ENCODE peak calls at places on chromosome 17, in seven cellular contexts. W is endothelial cell of umbilical vein, D is WTC11, K is A549, Z is GM12878, C is SK-N-SH, Y is HCT116. L is an unnamed sample.

GRCh38 chr17:20954794-20955193 is 88.0 kb downstream of the USP22 start:
- DNase-seq in Y (no peak), C (no peak), W (no peak), K (no peak), D (no peak), Z (no peak), L (no peak)

GRCh38 chr17:19596869-19597268 is 51.7 kb upstream of the ALDH3A2 start:
- DNase-seq in C (no peak), W (no peak), K (no peak), Z (no peak), Y (no peak), D (no peak), L (no peak)

GRCh38 chr17:27396941-27397340 is 59.3 kb upstream of the KSR1 start:
- DNase-seq in K (no peak), D (no peak), Z (no peak), W (no peak), C (no peak), Y (no peak), L (no peak)

GRCh38 chr17:41500131-41500911 is 5.1 kb downstream of the KRT13 start:
- DNase-seq in C (no peak), W (peak), D (no peak), K (peak), Z (no peak), Y (peak), L (peak)

GRCh38 chr17:29078183-29079045 is 35.5 kb downstream of the PIPOX start:
- DNase-seq in Z (no peak), C (no peak), W (peak), Y (peak), D (no peak), K (no peak), L (no peak)

GRCh38 chr17:41651625-41652460 is 27.5 kb upstream of the KRT17 start:
- DNase-seq in Y (no peak), W (no peak), Z (no peak), C (peak), K (no peak), D (no peak), L (no peak)

GRCh38 chr17:13244511-13244910 is 226.7 kb upstream of the ELAC2 start:
- DNase-seq in W (no peak), K (no peak), Y (no peak), D (no peak), C (no peak), Z (no peak), L (no peak)

GRCh38 chr17:27975146-27976011 is 67.1 kb upstream of the NLK start:
- DNase-seq in Z (no peak), K (no peak), C (no peak), W (peak), Y (no peak), D (no peak), L (no peak)

GRCh38 chr17:70767102-70767701 is 597.9 kb downstream of the KCNJ2 start:
- DNase-seq in Z (no peak), D (no peak), K (peak), C (peak), W (no peak), Y (peak), L (peak)

GRCh38 chr17:21174719-21175118 is 39.2 kb downstream of the TMEM11 start:
- DNase-seq in C (peak), K (no peak), W (peak), Z (no peak), Y (no peak), D (no peak), L (no peak)

GRCh38 chr17:50423553-50424159 is 2.4 kb upstream of the ACSF2 start:
- DNase-seq in D (no peak), K (no peak), Y (peak), Z (no peak), W (peak), C (no peak), L (peak)

GRCh38 chr17:5097101-5097834 is 14.4 kb downstream of the ZNF232 start:
- DNase-seq in W (no peak), D (peak), K (no peak), Z (no peak), C (peak), Y (no peak), L (no peak)

GRCh38 chr17:76512366-76513305 is 11.4 kb upstream of the RHBDF2 start:
- DNase-seq in D (no peak), C (no peak), K (no peak), W (no peak), Y (no peak), Z (no peak), L (no peak)

GRCh38 chr17:3827124-3827773 is 18.8 kb downstream of the NCBP3 start:
- DNase-seq in C (peak), W (peak), Y (peak), K (peak), Z (no peak), D (peak), L (peak)

GRCh38 chr17:82878545-82878944 is 38.7 kb upstream of the ZNF750 start:
- DNase-seq in D (no peak), Y (no peak), W (no peak), Z (no peak), K (no peak), C (no peak), L (peak)

GRCh38 chr17:83105512-83105911 is 26.1 kb downstream of the METRNL start:
- DNase-seq in K (no peak), Z (no peak), D (no peak), C (no peak), Y (no peak), W (no peak), L (no peak)

GRCh38 chr17:71071837-71072236 is 902.5 kb downstream of the KCNJ2 start:
- DNase-seq in Y (peak), K (peak), Z (no peak), C (peak), D (no peak), W (no peak), L (peak)

GRCh38 chr17:77425791-77426641 is 285.2 kb downstream of the SEC14L1 start:
- DNase-seq in Z (no peak), C (peak), Y (no peak), K (peak), D (no peak), W (no peak), L (peak)

GRCh38 chr17:269616-270514 is 82.7 kb downstream of the RPH3AL start:
- DNase-seq in Z (no peak), K (no peak), W (no peak), Y (no peak), D (no peak), C (no peak), L (peak)

GRCh38 chr17:40953876-40954275 is 12.9 kb downstream of the KRT39 start:
- DNase-seq in W (no peak), Z (no peak), C (no peak), K (no peak), Y (peak), D (no peak), L (no peak)

GRCh38 chr17:74455025-74455585 is 11.3 kb upstream of the CD300A start:
- DNase-seq in C (no peak), Z (no peak), W (no peak), K (no peak), Y (no peak), D (no peak), L (no peak)

GRCh38 chr17:9802294-9802693 is 10.9 kb upstream of the DHRS7C start:
- DNase-seq in W (no peak), D (peak), C (no peak), Z (no peak), K (peak), Y (peak), L (no peak)

GRCh38 chr17:73030501-73030911 is 62.0 kb downstream of the SLC39A11 start:
- DNase-seq in Y (no peak), D (no peak), Z (no peak), K (no peak), W (no peak), C (no peak), L (no peak)

GRCh38 chr17:9926150-9926804 is 21.2 kb upstream of the RCVRN start:
- DNase-seq in W (no peak), Z (no peak), D (no peak), Y (no peak), K (no peak), C (no peak), L (no peak)

DNA sequence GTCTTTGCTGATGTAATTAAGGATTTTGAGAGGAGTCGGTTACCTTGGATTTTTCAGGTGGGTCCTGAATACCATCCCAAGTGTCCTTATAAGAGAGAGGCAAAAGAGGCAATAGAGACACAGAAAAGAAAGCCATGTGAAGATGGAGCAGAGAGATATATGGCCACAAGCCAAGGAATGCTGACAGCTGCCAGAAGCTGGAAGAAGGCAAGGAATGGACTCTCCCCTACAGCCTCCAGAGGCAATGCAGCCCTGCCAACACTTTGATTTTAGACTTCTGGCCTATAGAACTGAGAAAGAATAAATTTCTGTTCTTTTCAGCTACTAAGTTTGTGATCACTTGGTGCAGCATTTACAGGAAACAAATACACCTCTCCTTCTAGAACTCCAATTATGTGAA is 8.2 kb upstream of the RNFT1 start:
- DNase-seq in C (no peak), Z (no peak), Y (no peak), K (no peak), W (no peak), D (no peak), L (no peak)
- TF ChIP-seq MAX in C (no peak), Z (no peak), Y (no peak), K (no peak), W (no peak), D (no peak), L (no peak)

DNA sequence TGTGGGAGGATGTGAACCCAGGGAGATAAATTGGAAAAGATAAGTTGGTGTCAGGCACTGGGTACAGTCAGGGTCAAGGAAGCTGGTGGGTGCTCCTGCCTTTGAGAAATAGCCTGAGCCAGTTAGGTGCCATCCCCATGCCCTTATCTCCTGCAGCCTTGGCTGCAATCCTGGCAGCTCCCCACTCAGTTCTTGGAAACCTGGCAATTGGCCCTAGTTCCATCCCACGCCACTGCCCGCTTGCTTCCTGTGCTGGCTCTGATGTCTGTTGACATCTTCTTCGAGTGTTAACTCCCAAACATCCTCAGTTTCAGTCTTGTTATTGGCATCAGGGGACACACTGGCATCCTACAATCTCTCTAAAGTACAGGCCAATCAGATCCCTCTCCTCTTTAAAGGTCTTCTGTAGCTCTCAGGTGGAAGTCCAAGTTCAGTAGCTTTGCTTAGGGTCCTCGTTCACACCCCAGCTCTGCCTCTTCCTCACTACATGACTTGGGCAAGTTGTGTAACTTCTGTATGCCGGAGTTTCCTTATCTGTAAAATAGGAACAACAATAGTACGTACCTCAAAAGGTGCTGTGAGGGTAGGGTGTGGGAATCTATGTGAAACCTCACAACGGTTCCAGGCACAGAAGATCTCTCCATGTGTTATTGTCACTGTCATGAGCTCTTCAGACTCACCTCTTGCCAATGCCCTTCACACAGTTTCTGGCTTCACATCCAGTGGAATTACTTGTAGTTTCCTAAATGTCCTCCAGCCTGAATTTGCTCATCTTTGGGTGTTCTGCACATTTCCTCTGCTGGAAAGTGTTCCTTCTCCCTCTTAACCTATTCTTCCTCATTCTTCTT is 13.5 kb upstream of the PRKAR1A start:
- DNase-seq in W (peak), Y (no peak), Z (no peak), K (no peak), C (peak), D (no peak), L (peak)
- TF ChIP-seq MAX in W (no peak), Y (no peak), Z (no peak), K (no peak), C (no peak), D (no peak), L (no peak)

DNA sequence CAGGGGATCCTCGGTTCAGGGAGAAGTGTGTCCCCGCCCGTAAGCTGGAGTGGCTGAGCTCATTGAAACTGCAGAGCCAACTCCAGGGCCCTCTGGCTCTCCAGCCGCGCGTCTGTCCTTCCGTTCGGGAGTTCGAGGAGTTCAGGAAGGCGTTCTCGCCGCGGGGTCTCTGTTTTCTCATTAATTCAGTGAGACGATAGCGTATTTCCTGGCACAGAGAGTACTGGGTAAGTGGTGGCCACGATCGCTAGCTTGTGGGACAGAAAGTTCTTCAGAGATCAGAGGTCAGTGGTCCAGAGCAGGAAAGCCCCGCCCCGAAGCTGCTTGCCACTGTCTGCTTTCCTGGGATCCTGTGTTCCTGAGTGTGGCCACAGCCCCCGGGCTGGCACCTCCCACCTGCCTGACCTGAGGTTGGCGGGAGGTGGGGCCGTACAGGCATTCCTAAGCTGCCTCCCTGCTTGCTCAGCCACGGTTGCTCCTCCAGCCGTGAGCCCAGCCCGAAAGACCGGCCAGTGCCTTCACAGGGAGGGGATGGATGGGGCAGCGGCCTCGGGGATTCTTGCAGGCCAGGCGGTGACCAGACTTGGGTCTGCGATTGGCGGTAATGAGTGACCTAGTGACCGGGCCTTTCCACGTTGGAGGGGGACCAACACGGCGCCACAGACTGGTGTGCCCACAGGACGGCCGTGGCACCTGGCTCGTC is 8.9 kb downstream of the BAIAP2 start:
- DNase-seq in Z (no peak), Y (peak), C (peak), D (peak), K (peak), W (peak), L (no peak)
- TF ChIP-seq MAX in Z (no peak), Y (no peak), C (no peak), D (no peak), K (no peak), W (no peak), L (no peak)

DNA sequence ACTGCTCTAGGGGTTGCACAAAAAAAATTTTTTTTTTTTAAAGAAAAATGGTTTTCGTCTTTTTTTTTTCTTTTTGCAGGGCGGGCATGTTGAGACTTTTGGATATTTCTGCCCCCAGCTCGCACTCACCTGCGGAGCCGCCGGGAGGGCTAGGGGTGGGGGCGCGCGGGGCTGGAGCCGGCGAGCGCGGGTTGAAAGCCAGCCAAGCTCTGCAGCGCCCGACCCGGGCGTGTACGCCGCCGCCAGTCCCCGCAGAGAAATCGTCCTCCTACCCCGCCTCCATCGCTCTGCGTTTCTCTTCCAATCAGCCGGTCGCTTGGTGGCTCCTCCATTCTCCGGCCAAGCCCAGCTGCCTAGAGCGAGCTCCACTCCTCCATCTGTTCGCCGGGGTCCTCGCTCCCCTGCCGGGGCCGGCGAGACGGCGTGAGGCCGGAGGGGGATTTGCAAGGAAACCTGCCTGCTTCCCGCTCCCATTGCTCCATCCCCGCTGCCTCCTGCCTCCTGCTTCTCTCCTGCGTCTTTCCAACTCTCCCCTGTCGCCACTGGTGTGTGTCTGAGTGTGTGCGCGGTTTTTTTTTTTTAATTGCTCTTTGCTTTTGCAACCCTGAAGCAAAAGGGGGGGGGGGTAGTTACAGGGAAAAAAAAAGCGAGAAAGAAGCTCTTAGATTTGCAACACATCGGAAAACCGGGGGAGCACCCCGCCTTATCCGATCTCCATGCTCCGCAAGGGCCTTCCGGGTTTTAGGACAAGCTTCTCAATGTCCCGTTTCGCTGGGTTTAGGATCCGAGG is 1.8 kb upstream of the UBTF start:
- DNase-seq in C (peak), K (peak), Y (no peak), W (peak), Z (no peak), D (peak), L (peak)
- TF ChIP-seq MAX in C (peak), K (peak), Y (no peak), W (no peak), Z (no peak), D (no peak), L (no peak)

GRCh38 chr17:34798581-34798980 is 162.7 kb downstream of the CCT6B start:
- DNase-seq in K (no peak), Y (no peak), Z (no peak), D (peak), C (no peak), W (no peak), L (no peak)

DNA sequence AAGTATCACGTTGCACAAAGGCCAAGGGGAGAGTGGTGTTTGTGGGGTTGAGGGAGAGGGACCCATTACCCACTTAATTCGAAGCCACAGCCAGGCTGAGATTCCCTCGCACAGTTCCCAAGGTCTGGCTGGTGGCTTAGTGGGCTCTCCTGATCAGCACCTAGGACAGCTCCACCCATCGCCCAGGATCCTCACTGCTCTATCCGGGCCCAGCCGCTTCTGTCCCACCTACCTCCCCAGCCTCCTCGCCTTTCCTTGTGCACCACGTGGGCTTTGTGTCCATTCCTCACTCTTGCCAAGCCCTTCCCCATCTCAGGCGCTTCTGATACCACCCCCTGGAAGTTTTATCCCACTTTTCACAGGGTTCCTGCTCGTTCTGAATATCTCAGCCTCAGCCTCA is 163.5 kb downstream of the CCT6B start:
- DNase-seq in C (no peak), D (peak), Y (no peak), Z (no peak), K (peak), W (peak), L (peak)
- TF ChIP-seq MAX in C (no peak), D (peak), Y (no peak), Z (no peak), K (no peak), W (no peak), L (no peak)

GRCh38 chr17:46730026-46730425 is 88.5 kb downstream of the WNT3 start:
- DNase-seq in C (no peak), K (no peak), Z (no peak), W (no peak), Y (no peak), D (no peak), L (no peak)
- TF ChIP-seq MAX in C (no peak), K (no peak), Z (no peak), W (no peak), Y (no peak), D (no peak), L (no peak)

GRCh38 chr17:30091166-30091670 is 25.4 kb upstream of the NSRP1 start:
- DNase-seq in D (no peak), W (no peak), Y (no peak), C (no peak), K (no peak), Z (no peak), L (no peak)

GRCh38 chr17:30093463-30094147 is 23.0 kb upstream of the NSRP1 start:
- DNase-seq in D (peak), Y (peak), Z (peak), C (peak), K (peak), W (peak), L (peak)

GRCh38 chr17:30092886-30093285 is 23.7 kb upstream of the NSRP1 start:
- DNase-seq in D (no peak), C (no peak), K (no peak), W (no peak), Y (no peak), Z (no peak), L (no peak)

GRCh38 chr17:30091771-30092170 is 24.8 kb upstream of the NSRP1 start:
- DNase-seq in C (no peak), Y (peak), K (no peak), W (peak), Z (no peak), D (no peak), L (no peak)

DNA sequence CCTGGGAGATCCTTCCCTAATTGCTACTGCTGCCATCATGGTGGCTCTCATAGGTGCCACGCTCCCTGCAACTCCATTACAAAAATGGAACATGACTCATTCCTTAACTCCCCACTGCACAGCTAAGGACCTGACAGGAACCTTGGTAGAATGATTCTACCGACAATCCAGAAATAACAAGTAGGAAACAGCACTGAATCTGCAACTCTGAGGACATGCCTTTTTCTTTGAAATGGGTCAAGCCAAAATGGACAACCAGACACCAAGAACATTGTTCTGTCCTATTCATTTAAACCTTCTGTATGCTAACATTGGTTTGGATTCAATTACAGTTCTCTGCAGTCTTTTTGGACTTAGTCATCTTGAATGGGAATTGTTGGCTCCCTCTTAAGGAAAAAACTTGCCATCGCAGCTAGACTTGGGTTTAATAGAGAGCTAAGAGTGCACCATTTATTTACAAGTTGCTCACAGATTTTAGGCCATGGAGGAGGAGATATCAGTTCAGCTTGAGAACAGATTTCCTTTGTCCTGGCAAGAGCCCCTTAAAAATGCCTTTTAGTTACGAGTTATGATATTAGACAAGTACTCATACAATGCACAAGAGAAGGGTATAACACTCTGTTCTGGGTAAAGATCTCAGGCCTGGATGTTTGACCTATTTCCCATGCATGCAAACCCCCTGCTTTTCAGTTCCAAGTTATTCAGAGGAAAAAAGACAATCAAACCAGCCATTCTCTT is 20.9 kb upstream of the NSRP1 start:
- DNase-seq in C (peak), Y (peak), Z (peak), D (no peak), W (peak), K (peak), L (peak)
- TF ChIP-seq MAX in C (no peak), Y (no peak), Z (no peak), D (no peak), W (no peak), K (no peak), L (no peak)

L was measured in NB4.